ENCODE peak calls at places on chromosomes 4 and X, in six cellular contexts. Z, O, N, E, K and X are unnamed samples.

GRCh38 chr4:83371936-83372335 is 37.3 kb upstream of the HPSE start:
- DNase-seq in Z (no peak), O (no peak), N (no peak), E (no peak), K (no peak), X (no peak)

GRCh38 chr4:153346563-153346962 is 2.1 kb downstream of the MND1 start:
- DNase-seq in Z (no peak), O (peak; percentile 60), N (no peak), E (peak; percentile 33), K (peak; percentile 6), X (no peak)

GRCh38 chrX:150581093-150581775 is 12.8 kb downstream of the MTM1 start:
- DNase-seq in Z (peak; percentile 28), O (no peak), N (peak; percentile 11), E (peak; percentile 66), K (no peak), X (peak; percentile 36)

GRCh38 chr4:1408418-1408817 is 2.2 kb upstream of the NKX1-1 start:
- DNase-seq in Z (no peak), O (peak; percentile 51), N (no peak), E (no peak), K (no peak), X (no peak)

GRCh38 chr4:64617813-64618212 is 208.6 kb upstream of the TECRL start:
- DNase-seq in Z (no peak), O (peak; percentile 39), N (no peak), E (no peak), K (no peak), X (no peak)

GRCh38 chr4:181536753-181537434 is 706.3 kb upstream of the TENM3 start:
- DNase-seq in Z (no peak), O (no peak), N (no peak), E (peak; percentile 15), K (no peak), X (no peak)

GRCh38 chrX:54288989-54289388 is 68.9 kb downstream of the WNK3 start:
- DNase-seq in Z (no peak), O (no peak), N (no peak), E (no peak), K (no peak), X (no peak)

GRCh38 chr4:1872918-1873269 is 1.7 kb downstream of the NSD2 start:
- DNase-seq in Z (no peak), O (no peak), N (peak; percentile 67), E (peak; percentile 58), K (no peak), X (no peak)

GRCh38 chr4:102299708-102300107 is 45.6 kb downstream of the SLC39A8 start:
- DNase-seq in Z (peak; percentile 32), O (peak; percentile 90), N (peak; percentile 37), E (peak; percentile 20), K (peak; percentile 38), X (peak; percentile 4)

GRCh38 chr4:119728692-119729593 is 100.3 kb upstream of the PDE5A start:
- DNase-seq in Z (no peak), O (no peak), N (no peak), E (peak; percentile 78), K (no peak), X (no peak)

GRCh38 chrX:72387247-72387646 is 81.5 kb upstream of the CITED1 start:
- DNase-seq in Z (no peak), O (no peak), N (no peak), E (no peak), K (no peak), X (no peak)

GRCh38 chrX:72381439-72382198 is 75.9 kb upstream of the CITED1 start:
- DNase-seq in Z (no peak), O (no peak), N (peak; percentile 91), E (peak; percentile 12), K (no peak), X (no peak)

GRCh38 chrX:72382199-72382590 is 76.5 kb upstream of the CITED1 start:
- DNase-seq in Z (no peak), O (no peak), N (no peak), E (no peak), K (no peak), X (no peak)
- H3K4me2 ChIP-seq in Z (no peak overlapping the region), O (no peak overlapping the region), N (no peak overlapping the region), E (no peak overlapping the region), K (no peak overlapping the region), X (no peak overlapping the region)

DNA sequence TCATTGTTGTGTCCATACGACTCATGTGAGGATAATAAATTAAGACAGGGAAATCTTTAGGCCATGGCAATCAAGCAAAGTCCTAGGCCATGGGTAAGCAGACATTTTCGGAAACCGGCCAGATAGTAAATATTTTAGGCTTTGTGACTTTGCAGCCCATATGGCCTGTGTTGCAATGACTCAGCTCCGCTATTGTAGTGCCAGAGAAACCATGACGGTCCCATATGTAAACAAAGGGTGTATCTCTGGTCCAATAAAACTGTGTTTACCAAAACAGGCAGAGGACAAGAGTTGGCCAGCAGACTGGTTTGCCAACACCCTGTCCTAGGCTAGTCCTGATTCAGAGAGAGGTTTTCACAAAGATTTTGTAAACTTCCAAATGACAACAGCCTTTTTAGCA is 5.0 kb downstream of the FAM114A1 start:
- DNase-seq in Z (no peak), O (no peak), N (no peak), E (peak; percentile 85), K (no peak), X (no peak)
- H3K4me2 ChIP-seq in Z (no peak overlapping the region), O (no peak overlapping the region), N (no peak overlapping the region), E (peak overlapping the region; percentile 28), K (no peak overlapping the region), X (no peak overlapping the region)

DNA sequence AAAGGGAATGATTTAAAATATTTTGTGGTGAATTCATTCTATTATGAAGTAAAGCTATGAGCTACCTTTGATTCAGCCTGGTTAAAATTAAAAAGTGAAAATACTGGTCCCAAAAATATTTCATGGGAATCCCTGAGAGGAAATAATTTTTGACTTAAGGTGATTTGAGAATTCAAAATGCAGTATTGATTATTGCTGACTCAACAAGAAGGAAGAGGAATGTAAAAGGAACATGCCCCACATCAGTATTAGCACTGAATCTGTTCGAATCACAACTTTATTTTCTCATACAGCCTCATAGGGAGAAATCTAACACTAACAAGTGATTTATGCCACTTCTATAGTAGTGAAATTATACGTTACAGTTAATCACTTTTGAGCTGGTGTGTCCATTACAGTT is 27.7 kb downstream of the EIF2S3 start:
- DNase-seq in Z (no peak), O (no peak), N (no peak), E (no peak), K (no peak), X (no peak)
- H3K4me2 ChIP-seq in Z (no peak overlapping the region), O (no peak overlapping the region), N (no peak overlapping the region), E (no peak overlapping the region), K (no peak overlapping the region), X (no peak overlapping the region)

GRCh38 chrX:117147249-117147648 is 684.5 kb upstream of the CT83 start:
- DNase-seq in Z (no peak), O (no peak), N (no peak), E (no peak), K (no peak), X (no peak)
- H3K4me2 ChIP-seq in Z (no peak overlapping the region), O (no peak overlapping the region), N (no peak overlapping the region), E (no peak overlapping the region), K (no peak overlapping the region), X (no peak overlapping the region)